ENCODE peak calls at places on chromosomes 7 and 10, in seven cellular contexts. One of them, this sample, is unnamed. For H3K27me3, the result is how much of the 10 kb centered on the place peaks cover.

GRCh38 chr10:60646966-60647796 is 131.1 kb upstream of the CDK1 start:
- DNase-seq in HCT116: peak
- DNase-seq in CD4-positive, alpha-beta T cell: no peak
- DNase-seq in Panc1: peak
- DNase-seq in RWPE2: no peak
- DNase-seq in endodermal cell: no peak
- DNase-seq in DND-41: peak
- DNase-seq in this sample: peak

GRCh38 chr7:102404005-102404861 is 8.1 kb downstream of the PRKRIP1 start:
- DNase-seq in HCT116: peak
- DNase-seq in CD4-positive, alpha-beta T cell: no peak
- DNase-seq in Panc1: peak
- DNase-seq in RWPE2: no peak
- DNase-seq in endodermal cell: peak
- DNase-seq in DND-41: peak
- DNase-seq in this sample: peak

GRCh38 chr10:78397796-78398195 is 364.1 kb downstream of the RPS24 start:
- DNase-seq in HCT116: no peak
- DNase-seq in CD4-positive, alpha-beta T cell: no peak
- DNase-seq in Panc1: no peak
- DNase-seq in RWPE2: no peak
- DNase-seq in endodermal cell: no peak
- DNase-seq in DND-41: no peak
- DNase-seq in this sample: no peak

GRCh38 chr7:156166692-156167416 is 354.6 kb upstream of the SHH start:
- DNase-seq in HCT116: no peak
- DNase-seq in CD4-positive, alpha-beta T cell: no peak
- DNase-seq in Panc1: no peak
- DNase-seq in RWPE2: no peak
- DNase-seq in endodermal cell: peak
- DNase-seq in DND-41: no peak
- DNase-seq in this sample: no peak

GRCh38 chr7:138663741-138664710 is 37.1 kb downstream of the SVOPL start:
- DNase-seq in HCT116: no peak
- DNase-seq in CD4-positive, alpha-beta T cell: no peak
- DNase-seq in Panc1: no peak
- DNase-seq in RWPE2: no peak
- DNase-seq in endodermal cell: peak
- DNase-seq in DND-41: no peak
- DNase-seq in this sample: no peak

GRCh38 chr7:51079494-51079893 is 237.1 kb downstream of the COBL start:
- DNase-seq in HCT116: no peak
- DNase-seq in CD4-positive, alpha-beta T cell: no peak
- DNase-seq in Panc1: no peak
- DNase-seq in RWPE2: no peak
- DNase-seq in endodermal cell: no peak
- DNase-seq in DND-41: no peak
- DNase-seq in this sample: no peak

GRCh38 chr10:12828736-12829135 is 172.8 kb downstream of the CCDC3 start:
- DNase-seq in HCT116: no peak
- DNase-seq in CD4-positive, alpha-beta T cell: no peak
- DNase-seq in Panc1: no peak
- DNase-seq in RWPE2: no peak
- DNase-seq in endodermal cell: no peak
- DNase-seq in DND-41: no peak
- DNase-seq in this sample: no peak

GRCh38 chr10:43218951-43219837 is 47.7 kb downstream of the RASGEF1A start:
- DNase-seq in HCT116: no peak
- DNase-seq in CD4-positive, alpha-beta T cell: no peak
- DNase-seq in Panc1: no peak
- DNase-seq in RWPE2: peak
- DNase-seq in endodermal cell: no peak
- DNase-seq in DND-41: no peak
- DNase-seq in this sample: no peak

GRCh38 chr7:94344826-94345225 is 49.9 kb upstream of the COL1A2 start:
- DNase-seq in HCT116: no peak
- DNase-seq in CD4-positive, alpha-beta T cell: no peak
- DNase-seq in Panc1: no peak
- DNase-seq in RWPE2: no peak
- DNase-seq in endodermal cell: no peak
- DNase-seq in DND-41: no peak
- DNase-seq in this sample: peak

GRCh38 chr7:77830649-77831355 is 32.2 kb downstream of the PHTF2 start:
- DNase-seq in HCT116: no peak
- DNase-seq in CD4-positive, alpha-beta T cell: no peak
- DNase-seq in Panc1: no peak
- DNase-seq in RWPE2: no peak
- DNase-seq in endodermal cell: no peak
- DNase-seq in DND-41: no peak
- DNase-seq in this sample: no peak

GRCh38 chr7:20783716-20784310 is 2.9 kb downstream of the SP8 start:
- DNase-seq in HCT116: no peak
- DNase-seq in CD4-positive, alpha-beta T cell: no peak
- DNase-seq in Panc1: no peak
- DNase-seq in RWPE2: peak
- DNase-seq in endodermal cell: peak
- DNase-seq in DND-41: no peak
- DNase-seq in this sample: no peak

GRCh38 chr10:31706921-31707571 is 221.6 kb downstream of the ARHGAP12 start:
- DNase-seq in HCT116: no peak
- DNase-seq in CD4-positive, alpha-beta T cell: no peak
- DNase-seq in Panc1: no peak
- DNase-seq in RWPE2: no peak
- DNase-seq in endodermal cell: peak
- DNase-seq in DND-41: peak
- DNase-seq in this sample: no peak

GRCh38 chr7:103065666-103066065 is 8.9 kb downstream of the FBXL13 start:
- DNase-seq in HCT116: peak
- DNase-seq in CD4-positive, alpha-beta T cell: peak
- DNase-seq in Panc1: no peak
- DNase-seq in RWPE2: no peak
- DNase-seq in endodermal cell: peak
- DNase-seq in DND-41: peak
- DNase-seq in this sample: peak

GRCh38 chr7:80253653-80254052 is 119.0 kb downstream of the GNAI1 start:
- DNase-seq in HCT116: no peak
- DNase-seq in CD4-positive, alpha-beta T cell: no peak
- DNase-seq in Panc1: no peak
- DNase-seq in RWPE2: no peak
- DNase-seq in endodermal cell: no peak
- DNase-seq in DND-41: no peak
- DNase-seq in this sample: no peak

DNA sequence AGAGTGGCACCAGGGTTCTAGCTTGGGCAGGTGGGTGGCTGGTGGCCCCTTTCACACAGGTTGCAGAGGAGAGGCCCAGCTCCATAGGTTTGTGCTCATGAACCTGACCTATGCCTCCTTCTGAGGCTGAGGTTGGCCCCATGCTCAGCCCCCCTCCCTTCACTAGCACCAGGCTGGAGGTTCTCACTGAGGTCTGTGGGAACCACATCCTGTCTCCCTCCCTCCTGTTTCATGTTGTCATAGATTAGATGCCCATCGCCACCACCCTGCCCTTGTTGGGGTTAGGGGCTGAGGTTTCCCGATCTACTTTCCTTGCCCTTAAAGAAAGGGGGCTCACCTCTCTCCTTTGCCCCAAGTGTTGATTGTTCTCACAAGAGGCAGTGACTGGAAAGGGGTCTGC is 14.7 kb downstream of the NEUROG3 start:
- DNase-seq in HCT116: no peak
- DNase-seq in CD4-positive, alpha-beta T cell: no peak
- DNase-seq in Panc1: no peak
- DNase-seq in RWPE2: no peak
- DNase-seq in endodermal cell: no peak
- DNase-seq in DND-41: peak
- DNase-seq in this sample: no peak
- H3K27me3 ChIP-seq in HCT116: under half
- H3K27me3 ChIP-seq in CD4-positive, alpha-beta T cell: under half
- H3K27me3 ChIP-seq in Panc1: under half
- H3K27me3 ChIP-seq in RWPE2: under half
- H3K27me3 ChIP-seq in endodermal cell: under half
- H3K27me3 ChIP-seq in DND-41: under half
- H3K27me3 ChIP-seq in this sample: under half

DNA sequence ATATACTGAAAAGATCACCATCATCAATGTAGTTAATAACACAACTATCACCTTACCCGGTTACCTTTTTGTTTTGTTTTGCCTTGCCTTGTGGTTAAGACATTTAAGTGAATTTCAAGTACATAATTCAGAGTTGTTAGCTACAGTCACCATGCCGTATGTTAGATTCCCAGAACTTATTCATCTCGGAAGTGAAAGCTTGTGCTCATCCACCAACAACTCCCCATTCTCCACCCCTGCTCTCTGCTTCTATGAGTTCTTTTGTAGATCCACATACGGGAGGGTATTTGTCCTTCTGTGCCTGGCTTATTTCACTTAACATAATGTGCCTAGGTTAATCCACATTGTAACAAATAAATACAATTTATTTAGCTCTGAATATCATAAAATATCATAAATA is 182.8 kb upstream of the ADARB2 start:
- DNase-seq in HCT116: no peak
- DNase-seq in CD4-positive, alpha-beta T cell: no peak
- DNase-seq in Panc1: no peak
- DNase-seq in RWPE2: no peak
- DNase-seq in endodermal cell: no peak
- DNase-seq in DND-41: no peak
- DNase-seq in this sample: no peak
- H3K27me3 ChIP-seq in HCT116: under half
- H3K27me3 ChIP-seq in CD4-positive, alpha-beta T cell: under half
- H3K27me3 ChIP-seq in Panc1: under half
- H3K27me3 ChIP-seq in RWPE2: under half
- H3K27me3 ChIP-seq in endodermal cell: under half
- H3K27me3 ChIP-seq in DND-41: under half
- H3K27me3 ChIP-seq in this sample: under half

GRCh38 chr7:27134392-27134791 is 3.8 kb upstream of the HOXA4 start:
- DNase-seq in HCT116: no peak
- DNase-seq in CD4-positive, alpha-beta T cell: no peak
- DNase-seq in Panc1: no peak
- DNase-seq in RWPE2: no peak
- DNase-seq in endodermal cell: no peak
- DNase-seq in DND-41: no peak
- DNase-seq in this sample: no peak

GRCh38 chr7:27132214-27132613 is 1.7 kb upstream of the HOXA4 start:
- DNase-seq in HCT116: no peak
- DNase-seq in CD4-positive, alpha-beta T cell: no peak
- DNase-seq in Panc1: no peak
- DNase-seq in RWPE2: no peak
- DNase-seq in endodermal cell: no peak
- DNase-seq in DND-41: no peak
- DNase-seq in this sample: no peak

GRCh38 chr7:27133409-27134157 is 3.0 kb upstream of the HOXA4 start:
- DNase-seq in HCT116: no peak
- DNase-seq in CD4-positive, alpha-beta T cell: no peak
- DNase-seq in Panc1: no peak
- DNase-seq in RWPE2: no peak
- DNase-seq in endodermal cell: no peak
- DNase-seq in DND-41: no peak
- DNase-seq in this sample: no peak

GRCh38 chr7:27131390-27131819 is 848 bp upstream of the HOXA4 start:
- DNase-seq in HCT116: no peak
- DNase-seq in CD4-positive, alpha-beta T cell: no peak
- DNase-seq in Panc1: no peak
- DNase-seq in RWPE2: no peak
- DNase-seq in endodermal cell: no peak
- DNase-seq in DND-41: no peak
- DNase-seq in this sample: no peak

GRCh38 chr7:27132978-27133377 is 2.4 kb upstream of the HOXA4 start:
- DNase-seq in HCT116: no peak
- DNase-seq in CD4-positive, alpha-beta T cell: no peak
- DNase-seq in Panc1: no peak
- DNase-seq in RWPE2: no peak
- DNase-seq in endodermal cell: no peak
- DNase-seq in DND-41: no peak
- DNase-seq in this sample: peak
- H3K27me3 ChIP-seq in HCT116: under half
- H3K27me3 ChIP-seq in CD4-positive, alpha-beta T cell: under half
- H3K27me3 ChIP-seq in Panc1: under half
- H3K27me3 ChIP-seq in RWPE2: under half
- H3K27me3 ChIP-seq in endodermal cell: half or more
- H3K27me3 ChIP-seq in DND-41: under half
- H3K27me3 ChIP-seq in this sample: under half

DNA sequence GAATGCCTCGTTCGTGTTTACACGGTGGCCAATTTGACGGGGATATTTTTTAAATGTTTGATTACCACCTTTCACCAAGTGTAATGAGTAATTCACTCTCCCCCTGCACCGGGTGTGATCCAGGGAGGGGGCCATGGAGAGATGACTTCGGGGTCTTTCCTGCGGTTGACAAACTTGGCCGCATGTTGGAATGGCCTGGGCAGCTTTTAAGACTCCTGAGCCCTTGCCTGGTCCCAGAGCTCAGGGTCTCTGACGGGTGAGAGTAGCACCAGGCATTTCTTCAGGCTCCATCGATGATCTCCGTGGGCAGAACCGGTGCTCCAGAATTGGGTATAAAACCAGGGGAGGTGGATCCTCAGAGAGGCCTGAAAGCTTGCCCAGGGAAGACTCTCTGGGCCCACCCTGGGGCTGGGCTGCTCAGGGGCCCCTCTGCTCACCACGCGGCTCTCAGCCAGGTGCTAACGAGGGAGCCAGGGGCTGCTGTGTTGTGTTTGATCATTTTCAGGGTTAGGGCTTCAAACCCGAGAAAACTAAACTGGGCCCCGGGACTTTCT is 882 bp downstream of the ZNF282 start:
- DNase-seq in HCT116: no peak
- DNase-seq in CD4-positive, alpha-beta T cell: no peak
- DNase-seq in Panc1: no peak
- DNase-seq in RWPE2: no peak
- DNase-seq in endodermal cell: peak
- DNase-seq in DND-41: peak
- DNase-seq in this sample: no peak
- H3K27me3 ChIP-seq in HCT116: under half
- H3K27me3 ChIP-seq in CD4-positive, alpha-beta T cell: under half
- H3K27me3 ChIP-seq in Panc1: under half
- H3K27me3 ChIP-seq in RWPE2: under half
- H3K27me3 ChIP-seq in endodermal cell: under half
- H3K27me3 ChIP-seq in DND-41: under half
- H3K27me3 ChIP-seq in this sample: under half

DNA sequence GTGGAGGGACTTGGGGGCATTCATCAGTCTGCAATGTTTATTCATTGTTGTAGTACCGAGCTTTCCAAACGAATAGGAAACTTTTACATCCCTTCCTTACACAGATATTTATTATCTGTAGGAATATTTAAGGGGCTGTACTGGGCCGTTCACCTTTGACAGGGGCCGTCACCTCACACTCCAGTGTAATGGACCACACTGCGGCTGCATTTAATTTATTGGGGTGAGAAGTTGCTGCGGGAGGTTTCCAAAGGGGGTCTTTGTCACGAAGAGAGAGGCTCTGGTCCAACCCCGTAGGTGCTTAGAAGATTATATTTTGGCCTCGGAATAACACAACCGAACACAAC is 291.1 kb upstream of the NFE2L3 start:
- DNase-seq in HCT116: no peak
- DNase-seq in CD4-positive, alpha-beta T cell: no peak
- DNase-seq in Panc1: no peak
- DNase-seq in RWPE2: no peak
- DNase-seq in endodermal cell: no peak
- DNase-seq in DND-41: no peak
- DNase-seq in this sample: no peak
- H3K27me3 ChIP-seq in HCT116: under half
- H3K27me3 ChIP-seq in CD4-positive, alpha-beta T cell: half or more
- H3K27me3 ChIP-seq in Panc1: under half
- H3K27me3 ChIP-seq in RWPE2: under half
- H3K27me3 ChIP-seq in endodermal cell: half or more
- H3K27me3 ChIP-seq in DND-41: under half
- H3K27me3 ChIP-seq in this sample: under half

This sample was measured in SJSA1.